ENCODE peak calls at places on chromosomes 6 and 20, in eight cellular contexts. N is psoas muscle; I is SW480; E is activated CD4-positive, alpha-beta T cell treated with anti-CD3 and anti-CD28 coated beads, Interleukin-2, amount 50 U/mL, for 1 hour; T is GM10248; H is lung; V is dorsolateral prefrontal cortex; D is hypothalamus. X is an unnamed sample.

GRCh38 chr20:38726849-38727601 is 2.7 kb downstream of the SLC32A1 start:
- DNase-seq in V (no peak), D (peak; percentile 25), E (peak; percentile 51), I (no peak), H (no peak), T (peak; percentile 73), N (no peak), X (no peak)

GRCh38 chr6:52013035-52013434 is 74.4 kb downstream of the PKHD1 start:
- DNase-seq in V (no peak), H (no peak), E (no peak), T (no peak), N (no peak), I (no peak), D (no peak), X (no peak)

GRCh38 chr20:60345106-60345505 is 386.9 kb downstream of the CDH26 start:
- DNase-seq in E (no peak), T (no peak), I (no peak), D (no peak), V (no peak), H (no peak), N (no peak), X (no peak)

GRCh38 chr6:147204843-147205311 is 660 bp downstream of the STXBP5 start:
- DNase-seq in N (no peak), E (no peak), T (no peak), V (no peak), I (no peak), H (no peak), D (no peak), X (no peak)

GRCh38 chr6:37550436-37550835 is 50.7 kb upstream of the CCDC167 start:
- DNase-seq in D (no peak), N (no peak), I (no peak), V (no peak), T (no peak), H (no peak), E (no peak), X (no peak)

GRCh38 chr6:42041131-42042055 is 8.9 kb upstream of the TAF8 start:
- DNase-seq in V (no peak), N (no peak), T (no peak), D (no peak), H (no peak), E (no peak), I (no peak), X (no peak)

GRCh38 chr6:36054965-36055364 is 27.4 kb downstream of the MAPK14 start:
- DNase-seq in V (no peak), T (no peak), E (no peak), D (no peak), I (peak; percentile 44), N (no peak), H (no peak), X (no peak)

GRCh38 chr6:26155066-26155925 is 68.1 kb downstream of the HFE start:
- DNase-seq in I (no peak), E (no peak), D (no peak), T (peak; percentile 36), V (peak; percentile 61), H (no peak), N (peak; percentile 58), X (no peak)

GRCh38 chr20:64279826-64280459 is 24.4 kb downstream of the PCMTD2 start:
- DNase-seq in E (no peak), T (no peak), H (no peak), V (no peak), N (no peak), I (peak; percentile 98), D (no peak), X (no peak)

GRCh38 chr6:56759521-56759920 is 116.8 kb upstream of the DST start:
- DNase-seq in D (no peak), E (no peak), I (no peak), H (no peak), N (no peak), T (peak; percentile 25), V (no peak), X (no peak)

GRCh38 chr6:148557796-148558457 is 188.9 kb upstream of the UST start:
- DNase-seq in V (no peak), N (no peak), D (no peak), E (no peak), I (peak; percentile 13), T (no peak), H (no peak), X (no peak)

GRCh38 chr6:114315841-114316595 is 26.8 kb downstream of the HS3ST5 start:
- DNase-seq in T (no peak), V (no peak), I (no peak), N (no peak), H (no peak), E (no peak), D (no peak), X (no peak)

GRCh38 chr6:5398530-5398929 is 137.2 kb downstream of the FARS2 start:
- DNase-seq in I (peak; percentile 52), D (no peak), V (no peak), N (no peak), E (no peak), T (peak; percentile 30), H (no peak), X (no peak)

GRCh38 chr6:3405182-3405518 is 51.7 kb downstream of the SLC22A23 start:
- DNase-seq in D (no peak), N (no peak), I (no peak), E (no peak), H (no peak), V (no peak), T (no peak), X (no peak)

GRCh38 chr20:36604952-36605308 is 649 bp upstream of the RAB5IF start:
- DNase-seq in V (peak; percentile 9), I (no peak), D (no peak), E (peak; percentile 48), H (no peak), N (peak; percentile 33), T (peak; percentile 63), X (no peak)

GRCh38 chr20:51688600-51688999 is 79.6 kb downstream of the ATP9A start:
- DNase-seq in D (no peak), V (no peak), N (no peak), I (no peak), T (no peak), E (no peak), H (no peak), X (no peak)

GRCh38 chr6:153309666-153310065 is 178.6 kb upstream of the RGS17 start:
- DNase-seq in D (no peak), V (no peak), H (no peak), I (no peak), E (no peak), T (no peak), N (no peak), X (no peak)

GRCh38 chr6:25971187-25971811 is 8.7 kb downstream of the TRIM38 start:
- DNase-seq in N (peak; percentile 21), D (no peak), I (peak; percentile 77), V (no peak), H (peak; percentile 40), T (no peak), E (no peak), X (no peak)

GRCh38 chr6:128822271-128822670 is 60.7 kb upstream of the LAMA2 start:
- DNase-seq in N (no peak), V (no peak), D (no peak), H (no peak), E (no peak), T (no peak), I (no peak), X (no peak)

GRCh38 chr6:132712366-132712765 is 1.5 kb downstream of the VNN1 start:
- DNase-seq in I (no peak), H (no peak), N (no peak), V (no peak), E (no peak), D (no peak), T (no peak), X (no peak)

GRCh38 chr20:45833030-45833882 is at the start of gene SNX21:
- DNase-seq in V (peak; percentile 78), I (peak; percentile 78), E (no peak), N (peak; percentile 90), D (peak; percentile 70), H (peak; percentile 80), T (peak; percentile 62), X (no peak)

GRCh38 chr6:170443151-170443662 is 109.9 kb downstream of the PSMB1 start:
- DNase-seq in D (no peak), T (no peak), H (no peak), E (no peak), V (no peak), N (no peak), I (no peak), X (no peak)

GRCh38 chr6:5082487-5083306 is 2.4 kb upstream of the PPP1R3G start:
- DNase-seq in I (peak; percentile 22), H (no peak), V (no peak), D (no peak), N (peak; percentile 51), T (no peak), E (no peak), X (no peak)

GRCh38 chr6:11064836-11065235 is 20.7 kb upstream of the ELOVL2 start:
- DNase-seq in T (no peak), I (no peak), H (no peak), D (no peak), E (no peak), N (no peak), V (peak; percentile 71), X (no peak)

GRCh38 chr20:43955244-43956191 is 40.9 kb downstream of the TOX2 start:
- DNase-seq in V (no peak), H (peak; percentile 48), D (no peak), N (no peak), E (peak; percentile 42), T (peak; percentile 57), I (peak; percentile 91), X (no peak)

GRCh38 chr6:12875061-12875460 is 158.5 kb downstream of the PHACTR1 start:
- DNase-seq in E (no peak), H (no peak), N (no peak), V (no peak), T (no peak), I (no peak), D (no peak), X (no peak)

GRCh38 chr6:91029211-91029610 is 442.3 kb upstream of the MAP3K7 start:
- DNase-seq in H (no peak), V (no peak), I (no peak), E (no peak), T (no peak), N (no peak), D (no peak), X (peak; percentile 37)

X was measured in NCI-H2107.